ENCODE peak calls at places on chromosomes 13 and 19, in five cellular contexts. One of them, this sample, is unnamed.

GRCh38 chr19:46369817-46370216 is 22.9 kb downstream of the PPP5C start:
- DNase-seq in stomach: no peak
- DNase-seq in fibroblast of lung: no peak
- DNase-seq in brain microvascular endothelial cell: no peak
- DNase-seq in CD4-positive, alpha-beta T cell: no peak
- DNase-seq in this sample: no peak

GRCh38 chr19:13132471-13133166 is 14.6 kb downstream of the NACC1 start:
- DNase-seq in brain microvascular endothelial cell: peak
- DNase-seq in fibroblast of lung: peak
- DNase-seq in stomach: no peak
- DNase-seq in CD4-positive, alpha-beta T cell: no peak
- DNase-seq in this sample: peak

GRCh38 chr13:52411629-52412028 is 5.7 kb upstream of the THSD1 start:
- DNase-seq in brain microvascular endothelial cell: peak
- DNase-seq in CD4-positive, alpha-beta T cell: no peak
- DNase-seq in fibroblast of lung: peak
- DNase-seq in stomach: no peak
- DNase-seq in this sample: no peak

GRCh38 chr13:95296326-95296939 is 4.8 kb downstream of the ABCC4 start:
- DNase-seq in brain microvascular endothelial cell: no peak
- DNase-seq in CD4-positive, alpha-beta T cell: no peak
- DNase-seq in fibroblast of lung: no peak
- DNase-seq in stomach: peak
- DNase-seq in this sample: peak

GRCh38 chr19:44737238-44738160 is 11.0 kb upstream of the BCL3 start:
- DNase-seq in CD4-positive, alpha-beta T cell: no peak
- DNase-seq in fibroblast of lung: peak
- DNase-seq in stomach: no peak
- DNase-seq in brain microvascular endothelial cell: peak
- DNase-seq in this sample: no peak

GRCh38 chr13:77300176-77301141 is 26.4 kb downstream of the MYCBP2 start:
- DNase-seq in brain microvascular endothelial cell: peak
- DNase-seq in stomach: no peak
- DNase-seq in CD4-positive, alpha-beta T cell: no peak
- DNase-seq in fibroblast of lung: peak
- DNase-seq in this sample: no peak

GRCh38 chr19:6765738-6766356 is 1.4 kb downstream of the SH2D3A start:
- DNase-seq in stomach: peak
- DNase-seq in brain microvascular endothelial cell: no peak
- DNase-seq in CD4-positive, alpha-beta T cell: no peak
- DNase-seq in fibroblast of lung: no peak
- DNase-seq in this sample: peak

GRCh38 chr13:89695343-89696257 is 1651.9 kb upstream of the MIR17HG start:
- DNase-seq in CD4-positive, alpha-beta T cell: no peak
- DNase-seq in brain microvascular endothelial cell: peak
- DNase-seq in stomach: peak
- DNase-seq in fibroblast of lung: peak
- DNase-seq in this sample: no peak

GRCh38 chr13:91058066-91058465 is 289.4 kb upstream of the MIR17HG start:
- DNase-seq in stomach: no peak
- DNase-seq in brain microvascular endothelial cell: peak
- DNase-seq in fibroblast of lung: peak
- DNase-seq in CD4-positive, alpha-beta T cell: no peak
- DNase-seq in this sample: no peak

GRCh38 chr13:34752561-34752960 is 189.5 kb upstream of the NBEA start:
- DNase-seq in CD4-positive, alpha-beta T cell: no peak
- DNase-seq in fibroblast of lung: no peak
- DNase-seq in stomach: no peak
- DNase-seq in brain microvascular endothelial cell: no peak
- DNase-seq in this sample: no peak

GRCh38 chr13:94860981-94861407 is 148.6 kb upstream of the SOX21 start:
- DNase-seq in fibroblast of lung: peak
- DNase-seq in CD4-positive, alpha-beta T cell: no peak
- DNase-seq in stomach: no peak
- DNase-seq in brain microvascular endothelial cell: peak
- DNase-seq in this sample: no peak

GRCh38 chr19:383040-383439 is 25.9 kb downstream of the C2CD4C start:
- DNase-seq in CD4-positive, alpha-beta T cell: no peak
- DNase-seq in stomach: no peak
- DNase-seq in brain microvascular endothelial cell: no peak
- DNase-seq in fibroblast of lung: no peak
- DNase-seq in this sample: no peak

GRCh38 chr13:48567521-48568331 is 34.8 kb upstream of the RCBTB2 start:
- DNase-seq in CD4-positive, alpha-beta T cell: no peak
- DNase-seq in fibroblast of lung: no peak
- DNase-seq in brain microvascular endothelial cell: no peak
- DNase-seq in stomach: peak
- DNase-seq in this sample: no peak

GRCh38 chr13:32211788-32212187 is 103.4 kb downstream of the ZAR1L start:
- DNase-seq in CD4-positive, alpha-beta T cell: no peak
- DNase-seq in fibroblast of lung: peak
- DNase-seq in stomach: no peak
- DNase-seq in brain microvascular endothelial cell: peak
- DNase-seq in this sample: no peak

GRCh38 chr19:5339470-5339949 is 1.1 kb downstream of the PTPRS start:
- DNase-seq in CD4-positive, alpha-beta T cell: no peak
- DNase-seq in brain microvascular endothelial cell: no peak
- DNase-seq in stomach: no peak
- DNase-seq in fibroblast of lung: no peak
- DNase-seq in this sample: no peak

GRCh38 chr19:58518261-58519086 is 1.1 kb downstream of the ZBTB45 start:
- DNase-seq in stomach: no peak
- DNase-seq in brain microvascular endothelial cell: no peak
- DNase-seq in CD4-positive, alpha-beta T cell: no peak
- DNase-seq in fibroblast of lung: no peak
- DNase-seq in this sample: no peak

GRCh38 chr19:6092329-6093286 is 17.7 kb downstream of the RFX2 start:
- DNase-seq in stomach: peak
- DNase-seq in fibroblast of lung: peak
- DNase-seq in CD4-positive, alpha-beta T cell: no peak
- DNase-seq in brain microvascular endothelial cell: peak
- DNase-seq in this sample: no peak

GRCh38 chr19:3572132-3572854 is 451 bp upstream of the HMG20B start:
- DNase-seq in CD4-positive, alpha-beta T cell: peak
- DNase-seq in brain microvascular endothelial cell: peak
- DNase-seq in fibroblast of lung: peak
- DNase-seq in stomach: peak
- DNase-seq in this sample: peak

GRCh38 chr13:31409678-31410356 is 210.0 kb downstream of the B3GLCT start:
- DNase-seq in CD4-positive, alpha-beta T cell: no peak
- DNase-seq in brain microvascular endothelial cell: no peak
- DNase-seq in fibroblast of lung: peak
- DNase-seq in stomach: no peak
- DNase-seq in this sample: no peak

GRCh38 chr13:114049026-114049425 is 75.2 kb upstream of the C13orf46 start:
- DNase-seq in CD4-positive, alpha-beta T cell: no peak
- DNase-seq in stomach: no peak
- DNase-seq in fibroblast of lung: no peak
- DNase-seq in brain microvascular endothelial cell: no peak
- DNase-seq in this sample: peak

GRCh38 chr19:13181747-13182388 is 31.7 kb downstream of the IER2 start:
- DNase-seq in brain microvascular endothelial cell: peak
- DNase-seq in CD4-positive, alpha-beta T cell: no peak
- DNase-seq in fibroblast of lung: peak
- DNase-seq in stomach: peak
- DNase-seq in this sample: peak

GRCh38 chr13:88937381-88937780 is 1266.2 kb downstream of the SLITRK5 start:
- DNase-seq in stomach: no peak
- DNase-seq in brain microvascular endothelial cell: no peak
- DNase-seq in fibroblast of lung: no peak
- DNase-seq in CD4-positive, alpha-beta T cell: no peak
- DNase-seq in this sample: no peak

GRCh38 chr19:33399745-33400681 is 26.5 kb downstream of the CEBPG start:
- DNase-seq in brain microvascular endothelial cell: no peak
- DNase-seq in fibroblast of lung: no peak
- DNase-seq in stomach: no peak
- DNase-seq in CD4-positive, alpha-beta T cell: no peak
- DNase-seq in this sample: no peak

GRCh38 chr13:111216166-111216960 is 101.3 kb downstream of the ARHGEF7 start:
- DNase-seq in fibroblast of lung: peak
- DNase-seq in brain microvascular endothelial cell: no peak
- DNase-seq in stomach: peak
- DNase-seq in CD4-positive, alpha-beta T cell: peak
- DNase-seq in this sample: peak

GRCh38 chr13:44068169-44068568 is 188.5 kb downstream of the LACC1 start:
- DNase-seq in fibroblast of lung: peak
- DNase-seq in CD4-positive, alpha-beta T cell: no peak
- DNase-seq in stomach: no peak
- DNase-seq in brain microvascular endothelial cell: peak
- DNase-seq in this sample: no peak

GRCh38 chr13:52845334-52845761 is 3.1 kb downstream of the PCDH8 start:
- DNase-seq in stomach: no peak
- DNase-seq in brain microvascular endothelial cell: no peak
- DNase-seq in CD4-positive, alpha-beta T cell: no peak
- DNase-seq in fibroblast of lung: no peak
- DNase-seq in this sample: no peak

GRCh38 chr19:10450853-10451609 is 30.7 kb downstream of the PDE4A start:
- DNase-seq in brain microvascular endothelial cell: no peak
- DNase-seq in CD4-positive, alpha-beta T cell: no peak
- DNase-seq in fibroblast of lung: no peak
- DNase-seq in stomach: no peak
- DNase-seq in this sample: no peak

GRCh38 chr13:90594694-90595093 is 752.8 kb upstream of the MIR17HG start:
- DNase-seq in stomach: no peak
- DNase-seq in fibroblast of lung: peak
- DNase-seq in brain microvascular endothelial cell: peak
- DNase-seq in CD4-positive, alpha-beta T cell: no peak
- DNase-seq in this sample: no peak

GRCh38 chr19:53308339-53308811 is 25.2 kb upstream of the ZNF845 start:
- DNase-seq in CD4-positive, alpha-beta T cell: no peak
- DNase-seq in stomach: no peak
- DNase-seq in fibroblast of lung: no peak
- DNase-seq in brain microvascular endothelial cell: no peak
- DNase-seq in this sample: no peak
- TF ChIP-seq CTCF in CD4-positive, alpha-beta T cell: no peak
- TF ChIP-seq CTCF in stomach: no peak
- TF ChIP-seq CTCF in fibroblast of lung: peak
- TF ChIP-seq CTCF in brain microvascular endothelial cell: no peak
- TF ChIP-seq CTCF in this sample: peak

DNA sequence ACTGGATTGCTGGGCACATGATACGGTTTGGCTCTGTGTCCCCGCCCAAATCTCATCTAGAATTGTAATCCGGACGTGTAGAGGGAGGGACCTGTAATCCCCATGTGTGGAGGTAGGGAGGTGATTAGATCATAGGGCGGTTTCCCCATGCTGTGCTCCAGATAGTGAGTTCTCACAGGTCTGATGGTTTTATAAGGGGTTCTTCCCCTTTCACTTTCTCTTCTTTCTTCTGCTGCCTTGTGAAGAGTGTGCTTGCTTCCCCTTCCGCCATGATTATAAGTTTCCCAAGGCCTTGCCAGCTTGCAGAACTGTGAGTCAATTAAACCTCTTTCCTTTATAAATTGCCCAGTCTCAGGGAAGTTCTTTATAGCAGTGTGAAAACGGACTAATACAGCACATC is 32.6 kb upstream of the MTIF3 start:
- DNase-seq in stomach: no peak
- DNase-seq in fibroblast of lung: no peak
- DNase-seq in brain microvascular endothelial cell: no peak
- DNase-seq in CD4-positive, alpha-beta T cell: no peak
- DNase-seq in this sample: no peak
- H3K27ac ChIP-seq in stomach: no peak
- H3K27ac ChIP-seq in fibroblast of lung: no peak
- H3K27ac ChIP-seq in brain microvascular endothelial cell: no peak
- H3K27ac ChIP-seq in CD4-positive, alpha-beta T cell: no peak
- H3K27ac ChIP-seq in this sample: no peak

GRCh38 chr13:33441015-33441414 is 155.5 kb upstream of the STARD13 start:
- DNase-seq in fibroblast of lung: peak
- DNase-seq in stomach: peak
- DNase-seq in brain microvascular endothelial cell: no peak
- DNase-seq in CD4-positive, alpha-beta T cell: no peak
- DNase-seq in this sample: no peak
- TF ChIP-seq CTCF in fibroblast of lung: peak
- TF ChIP-seq CTCF in stomach: no peak
- TF ChIP-seq CTCF in brain microvascular endothelial cell: peak
- TF ChIP-seq CTCF in CD4-positive, alpha-beta T cell: no peak
- TF ChIP-seq CTCF in this sample: no peak

GRCh38 chr19:18342090-18342632 is 1.8 kb downstream of the PGPEP1 start:
- DNase-seq in stomach: no peak
- DNase-seq in fibroblast of lung: no peak
- DNase-seq in CD4-positive, alpha-beta T cell: no peak
- DNase-seq in brain microvascular endothelial cell: no peak
- DNase-seq in this sample: no peak

GRCh38 chr19:18338471-18339001 is 1.9 kb upstream of the PGPEP1 start:
- DNase-seq in fibroblast of lung: no peak
- DNase-seq in brain microvascular endothelial cell: no peak
- DNase-seq in CD4-positive, alpha-beta T cell: no peak
- DNase-seq in stomach: no peak
- DNase-seq in this sample: no peak

GRCh38 chr19:18340237-18340989 is at the start of gene PGPEP1:
- DNase-seq in fibroblast of lung: peak
- DNase-seq in stomach: peak
- DNase-seq in brain microvascular endothelial cell: no peak
- DNase-seq in CD4-positive, alpha-beta T cell: peak
- DNase-seq in this sample: peak

GRCh38 chr19:18340990-18341868 is 831 bp downstream of the PGPEP1 start:
- DNase-seq in stomach: peak
- DNase-seq in CD4-positive, alpha-beta T cell: peak
- DNase-seq in fibroblast of lung: peak
- DNase-seq in brain microvascular endothelial cell: no peak
- DNase-seq in this sample: peak

GRCh38 chr19:18339703-18340102 is 695 bp upstream of the PGPEP1 start:
- DNase-seq in fibroblast of lung: no peak
- DNase-seq in stomach: no peak
- DNase-seq in brain microvascular endothelial cell: no peak
- DNase-seq in CD4-positive, alpha-beta T cell: no peak
- DNase-seq in this sample: no peak
- H3K27ac ChIP-seq in fibroblast of lung: no peak
- H3K27ac ChIP-seq in stomach: peak
- H3K27ac ChIP-seq in brain microvascular endothelial cell: no peak
- H3K27ac ChIP-seq in CD4-positive, alpha-beta T cell: no peak
- H3K27ac ChIP-seq in this sample: no peak